ENCODE peak calls at places on chromosomes 11 and 22, in six cellular contexts. G, V, T, E, Q and F are unnamed samples.

GRCh38 chr11:68828155-68828931 is 13.4 kb downstream of the CPT1A start:
- DNase-seq in Q (no peak), T (no peak), V (no peak), G (no peak), E (no peak), F (no peak)

GRCh38 chr11:10072142-10072541 is 221.9 kb downstream of the SBF2 start:
- DNase-seq in G (no peak), E (no peak), V (peak), T (no peak), Q (no peak), F (peak)

GRCh38 chr11:66022401-66023185 is 3.7 kb downstream of the CATSPER1 start:
- DNase-seq in T (peak), E (peak), G (peak), V (peak), Q (peak), F (peak)

GRCh38 chr11:68461284-68461861 is 821 bp downstream of the PPP6R3 start:
- DNase-seq in Q (no peak), T (no peak), G (peak), E (no peak), V (peak), F (peak)

GRCh38 chr11:76823481-76824028 is 37.2 kb upstream of the ACER3 start:
- DNase-seq in E (no peak), V (peak), Q (no peak), T (no peak), G (no peak), F (peak)

GRCh38 chr11:35427158-35427557 is 7.8 kb upstream of the SLC1A2 start:
- DNase-seq in T (peak), V (no peak), G (no peak), E (no peak), Q (no peak), F (peak)

GRCh38 chr22:19679476-19680099 is 34.7 kb upstream of the SEPTIN5 start:
- DNase-seq in Q (peak), T (no peak), E (peak), G (peak), V (peak), F (peak)

GRCh38 chr11:33635161-33635560 is 65.5 kb downstream of the C11orf91 start:
- DNase-seq in Q (no peak), E (no peak), G (peak), T (no peak), V (peak), F (peak)

GRCh38 chr22:27541831-27542230 is 259.7 kb downstream of the MN1 start:
- DNase-seq in V (no peak), T (no peak), E (no peak), G (no peak), Q (no peak), F (no peak)

GRCh38 chr22:38862375-38863329 is 9.4 kb downstream of the CBX6 start:
- DNase-seq in T (no peak), E (no peak), Q (no peak), G (no peak), V (peak), F (no peak)

GRCh38 chr11:28241760-28242159 is 133.6 kb downstream of the METTL15 start:
- DNase-seq in E (no peak), V (no peak), Q (no peak), T (no peak), G (no peak), F (no peak)

GRCh38 chr11:1453611-1454386 is 32.8 kb downstream of the MOB2 start:
- DNase-seq in Q (no peak), V (peak), G (peak), T (no peak), E (no peak), F (peak)

GRCh38 chr11:118641463-118642019 is 34.1 kb downstream of the PHLDB1 start:
- DNase-seq in Q (no peak), G (peak), V (no peak), T (peak), E (no peak), F (no peak)

GRCh38 chr22:50267591-50268390 is 2.4 kb downstream of the MAPK11 start:
- DNase-seq in E (peak), Q (peak), G (peak), V (peak), T (no peak), F (peak)

GRCh38 chr11:123235117-123235686 is 40.2 kb upstream of the CLMP start:
- DNase-seq in Q (peak), T (no peak), V (peak), E (peak), G (peak), F (peak)

GRCh38 chr11:71096751-71097388 is 155.5 kb downstream of the SHANK2 start:
- DNase-seq in T (no peak), G (no peak), E (no peak), Q (no peak), V (peak), F (no peak)

GRCh38 chr11:87046824-87047223 is 9.1 kb downstream of the TMEM135 start:
- DNase-seq in G (no peak), Q (no peak), T (no peak), E (no peak), V (no peak), F (no peak)

GRCh38 chr11:111097191-111097590 is 148.3 kb upstream of the POU2AF2 start:
- DNase-seq in V (peak), T (no peak), Q (no peak), E (no peak), G (no peak), F (no peak)

GRCh38 chr11:110991621-110992355 is 253.7 kb upstream of the POU2AF2 start:
- DNase-seq in E (no peak), T (no peak), G (no peak), Q (no peak), V (no peak), F (peak)

GRCh38 chr11:64872790-64873488 is 5.5 kb downstream of the EHD1 start:
- DNase-seq in G (peak), E (no peak), Q (no peak), V (no peak), T (no peak), F (no peak)

GRCh38 chr11:18618341-18619025 is 15.7 kb downstream of the SPTY2D1 start:
- DNase-seq in E (no peak), G (no peak), Q (no peak), V (no peak), T (no peak), F (peak)

GRCh38 chr11:16397355-16397754 is 41.0 kb upstream of the SOX6 start:
- DNase-seq in G (no peak), Q (no peak), T (no peak), E (no peak), V (no peak), F (no peak)

GRCh38 chr11:44992181-44992582 is 41.5 kb upstream of the TP53I11 start:
- DNase-seq in T (no peak), Q (no peak), E (no peak), G (no peak), V (peak), F (peak)

GRCh38 chr11:40290031-40290650 is 1169.3 kb downstream of the LRRC4C start:
- DNase-seq in Q (no peak), V (peak), T (no peak), E (no peak), G (no peak), F (no peak)

GRCh38 chr11:116861539-116861938 is 24.1 kb upstream of the APOA1 start:
- DNase-seq in V (peak), G (no peak), E (no peak), T (no peak), Q (no peak), F (peak)

GRCh38 chr11:119427279-119427678 is 4.3 kb upstream of the THY1 start:
- DNase-seq in E (no peak), G (no peak), Q (no peak), T (no peak), V (no peak), F (peak)

GRCh38 chr11:11588243-11588642 is 33.6 kb downstream of the GALNT18 start:
- DNase-seq in Q (no peak), T (no peak), G (no peak), E (no peak), V (no peak), F (no peak)

GRCh38 chr22:39661842-39662676 is 91.5 kb downstream of the CACNA1I start:
- DNase-seq in Q (peak), T (no peak), G (peak), V (no peak), E (peak), F (no peak)

GRCh38 chr22:39519681-39520053 is 695 bp upstream of the ATF4 start:
- DNase-seq in E (no peak), G (peak), Q (no peak), V (peak), T (peak), F (peak)